ENCODE peak calls at places on chromosome X, in five cellular contexts. X is neural progenitor cell, T is OCI-LY7, U is suprapubic skin, G is tibial nerve. M is an unnamed sample. For H3K4me1, the result is how much of the 10 kb centered on the place peaks cover.

GRCh38 chrX:16096131-16096530 is 27.2 kb upstream of the GRPR start:
- DNase-seq in X (peak), T (no peak), U (no peak), G (no peak), M (no peak)

GRCh38 chrX:3550160-3550765 is 163.2 kb downstream of the PRKX start:
- DNase-seq in X (peak), T (no peak), U (no peak), G (no peak), M (peak)

GRCh38 chrX:40423299-40423698 is 157.5 kb upstream of the ATP6AP2 start:
- DNase-seq in X (peak), T (no peak), U (no peak), G (no peak), M (peak)

GRCh38 chrX:136185409-136186022 is 38.2 kb downstream of the FHL1 start:
- DNase-seq in X (no peak), T (no peak), U (no peak), G (no peak), M (peak)

GRCh38 chrX:15320297-15320696 is 4.9 kb upstream of the ASB11 start:
- DNase-seq in X (no peak), T (no peak), U (no peak), G (no peak), M (no peak)

GRCh38 chrX:30702736-30703135 is 49.5 kb downstream of the GK start:
- DNase-seq in X (no peak), T (no peak), U (no peak), G (no peak), M (peak)

GRCh38 chrX:47384502-47384901 is 14.1 kb downstream of the ZNF157 start:
- DNase-seq in X (peak), T (peak), U (peak), G (peak), M (peak)

GRCh38 chrX:107711521-107712041 is 64.0 kb downstream of the TSC22D3 start:
- DNase-seq in X (no peak), T (no peak), U (peak), G (no peak), M (no peak)

GRCh38 chrX:107678957-107679740 is 50.8 kb downstream of the PRPS1 start:
- DNase-seq in X (no peak), T (peak), U (peak), G (peak), M (peak)

GRCh38 chrX:24485976-24486680 is 21.0 kb downstream of the PDK3 start:
- DNase-seq in X (peak), T (no peak), U (no peak), G (no peak), M (no peak)

GRCh38 chrX:126272795-126273497 is 106.9 kb upstream of the DCAF12L2 start:
- DNase-seq in X (no peak), T (no peak), U (no peak), G (no peak), M (no peak)

GRCh38 chrX:1537031-1537715 is at the start of gene P2RY8:
- DNase-seq in X (no peak), T (peak), U (peak), G (peak), M (peak)

GRCh38 chrX:104618106-104618895 is 52.3 kb downstream of the IL1RAPL2 start:
- DNase-seq in X (no peak), T (no peak), U (no peak), G (no peak), M (no peak)

GRCh38 chrX:16785247-16786138 is 773 bp upstream of the TXLNG start:
- DNase-seq in X (peak), T (peak), U (peak), G (no peak), M (peak)

GRCh38 chrX:3384330-3384729 is 37.9 kb upstream of the MXRA5 start:
- DNase-seq in X (no peak), T (no peak), U (no peak), G (no peak), M (peak)

GRCh38 chrX:54530358-54530900 is 410 bp downstream of the GNL3L start:
- DNase-seq in X (no peak), T (peak), U (no peak), G (no peak), M (peak)

GRCh38 chrX:75968293-75968692 is 183.2 kb upstream of the MAGEE2 start:
- DNase-seq in X (no peak), T (no peak), U (no peak), G (no peak), M (no peak)

GRCh38 chrX:144259054-144259453 is 375.2 kb downstream of the UBE2NL start:
- DNase-seq in X (no peak), T (peak), U (no peak), G (no peak), M (no peak)

GRCh38 chrX:34874763-34875162 is 67.8 kb upstream of the FAM47B start:
- DNase-seq in X (no peak), T (no peak), U (no peak), G (no peak), M (no peak)

GRCh38 chrX:34875204-34875603 is 67.4 kb upstream of the FAM47B start:
- DNase-seq in X (no peak), T (no peak), U (no peak), G (no peak), M (peak)

GRCh38 chrX:34879876-34880275 is 62.7 kb upstream of the FAM47B start:
- DNase-seq in X (no peak), T (no peak), U (no peak), G (no peak), M (no peak)

GRCh38 chrX:34879361-34879760 is 63.2 kb upstream of the FAM47B start:
- DNase-seq in X (no peak), T (no peak), U (no peak), G (no peak), M (no peak)

DNA sequence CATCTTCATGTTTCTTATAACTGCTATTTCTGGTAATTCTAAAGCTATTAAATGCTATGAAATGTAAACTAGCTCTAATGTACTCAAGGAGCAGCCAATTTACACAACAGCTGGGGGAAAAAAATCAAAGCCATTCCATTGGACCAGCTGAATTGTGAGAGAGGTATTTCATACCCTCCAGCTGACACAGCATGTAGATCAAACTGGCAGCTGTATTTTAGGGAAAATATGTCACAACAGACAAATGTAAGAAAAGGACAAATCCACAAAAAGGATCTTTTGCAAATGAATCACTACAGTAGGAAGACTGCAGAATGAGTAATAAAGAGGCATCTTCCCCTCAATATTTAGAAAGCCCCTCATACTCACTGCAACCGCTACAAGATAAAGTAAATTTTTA is 65.1 kb upstream of the FAM47B start:
- DNase-seq in X (no peak), T (no peak), U (no peak), G (no peak), M (peak)
- H3K4me3 ChIP-seq in X (no peak), T (no peak), U (no peak), G (no peak), M (no peak)

DNA sequence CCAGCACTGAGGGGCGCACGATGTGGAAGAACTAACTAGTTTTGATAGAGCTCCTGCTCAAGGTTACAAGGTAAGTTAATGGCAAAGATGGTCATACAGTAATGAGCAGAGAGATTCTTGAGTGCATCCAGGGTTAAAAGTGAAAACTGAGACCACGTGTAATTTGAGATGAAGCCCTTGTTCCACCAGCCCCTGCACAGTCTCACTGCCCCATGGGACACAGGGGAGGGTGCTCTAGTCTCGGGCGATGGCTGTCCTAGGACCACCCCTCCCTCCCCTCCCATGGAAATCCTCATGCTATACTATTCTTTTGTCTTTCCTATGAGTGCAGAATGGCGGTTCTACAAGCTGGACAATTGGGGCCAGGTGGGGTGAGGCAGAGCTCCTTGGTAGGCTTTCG is 1.8 kb downstream of the G6PD start:
- DNase-seq in X (no peak), T (no peak), U (no peak), G (no peak), M (no peak)
- H3K4me1 ChIP-seq in X (under half), T (under half), U (half or more), G (half or more), M (under half)

GRCh38 chrX:150502979-150503897 is 65.2 kb upstream of the MTM1 start:
- DNase-seq in X (no peak), T (no peak), U (no peak), G (no peak), M (no peak)
- H3K4me3 ChIP-seq in X (no peak), T (no peak), U (no peak), G (no peak), M (no peak)

GRCh38 chrX:84318661-84319060 is 130.7 kb upstream of the RPS6KA6 start:
- DNase-seq in X (no peak), T (no peak), U (no peak), G (no peak), M (no peak)

GRCh38 chrX:84320606-84321005 is 132.6 kb upstream of the RPS6KA6 start:
- DNase-seq in X (no peak), T (no peak), U (no peak), G (no peak), M (peak)

GRCh38 chrX:84322083-84322827 is 134.3 kb upstream of the RPS6KA6 start:
- DNase-seq in X (no peak), T (no peak), U (no peak), G (no peak), M (no peak)

DNA sequence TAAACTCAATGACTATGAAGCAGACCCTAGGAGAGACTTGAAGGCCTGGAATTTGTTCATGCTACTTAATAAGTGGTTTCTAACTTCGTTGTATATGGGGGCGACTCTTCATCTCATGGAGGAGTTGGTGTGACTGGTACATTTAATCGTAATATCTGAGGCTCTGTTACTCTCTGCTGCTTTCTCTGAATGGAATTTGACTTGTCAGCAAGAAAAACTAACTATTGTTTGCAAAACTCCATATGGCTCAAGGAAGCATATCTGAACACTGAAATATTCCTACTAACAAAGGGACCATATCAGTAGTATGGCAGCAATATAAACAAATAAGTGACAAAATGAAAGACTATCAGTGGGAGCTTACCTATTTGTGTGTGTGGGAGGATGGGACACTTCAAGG is 132.0 kb upstream of the RPS6KA6 start:
- DNase-seq in X (no peak), T (no peak), U (no peak), G (no peak), M (no peak)
- H3K4me1 ChIP-seq in X (under half), T (under half), U (under half), G (under half), M (under half)

GRCh38 chrX:6149231-6149870 is 79.3 kb downstream of the NLGN4X start:
- DNase-seq in X (peak), T (no peak), U (no peak), G (no peak), M (no peak)
- H3K4me3 ChIP-seq in X (no peak), T (no peak), U (no peak), G (no peak), M (no peak)